ENCODE peak calls at places on chromosomes 7 and 10, in five cellular contexts. L, Z, E, W and B are unnamed samples.

GRCh38 chr7:38179719-38180333 is 1.8 kb downstream of the STARD3NL start:
- DNase-seq in L (no peak), Z (no peak), E (no peak), W (no peak), B (no peak)

GRCh38 chr10:25061711-25062455 is 45.5 kb downstream of the THNSL1 start:
- DNase-seq in L (peak; percentile 47), Z (no peak), E (no peak), W (no peak), B (no peak)

GRCh38 chr7:121269798-121270197 is 59.0 kb upstream of the WNT16 start:
- DNase-seq in L (no peak), Z (no peak), E (no peak), W (no peak), B (no peak)

GRCh38 chr10:73865459-73866442 is 8.6 kb downstream of the CAMK2G start:
- DNase-seq in L (no peak), Z (no peak), E (no peak), W (no peak), B (no peak)

GRCh38 chr7:50730459-50731400 is 52.0 kb downstream of the GRB10 start:
- DNase-seq in L (no peak), Z (no peak), E (no peak), W (no peak), B (no peak)

GRCh38 chr7:24024276-24024675 is 259.7 kb upstream of the NPY start:
- DNase-seq in L (no peak), Z (no peak), E (no peak), W (no peak), B (no peak)

GRCh38 chr7:44403176-44403759 is 77.9 kb upstream of the CAMK2B start:
- DNase-seq in L (no peak), Z (no peak), E (no peak), W (no peak), B (no peak)

GRCh38 chr7:54076619-54077018 is 465.6 kb upstream of the VSTM2A start:
- DNase-seq in L (no peak), Z (no peak), E (no peak), W (no peak), B (no peak)

GRCh38 chr10:28883741-28884443 is 206.6 kb downstream of the BAMBI start:
- DNase-seq in L (peak; percentile 61), Z (no peak), E (no peak), W (no peak), B (no peak)

GRCh38 chr10:35487336-35488034 is 117.7 kb upstream of the GJD4 start:
- DNase-seq in L (no peak), Z (no peak), E (no peak), W (no peak), B (no peak)

GRCh38 chr7:18685961-18686360 is 190.4 kb downstream of the HDAC9 start:
- DNase-seq in L (no peak), Z (no peak), E (no peak), W (no peak), B (peak; percentile 9)

GRCh38 chr10:78502208-78502943 is 468.7 kb downstream of the RPS24 start:
- DNase-seq in L (no peak), Z (no peak), E (no peak), W (no peak), B (no peak)

GRCh38 chr10:21993360-21994001 is 10.0 kb downstream of the DNAJC1 start:
- DNase-seq in L (peak; percentile 41), Z (no peak), E (peak; percentile 26), W (no peak), B (peak; percentile 24)

GRCh38 chr10:121965996-121966395 is 9.0 kb downstream of the NSMCE4A start:
- DNase-seq in L (no peak), Z (no peak), E (no peak), W (no peak), B (no peak)

GRCh38 chr7:107232568-107233090 is 63.8 kb downstream of the HBP1 start:
- DNase-seq in L (no peak), Z (no peak), E (no peak), W (no peak), B (no peak)

GRCh38 chr10:49608166-49608758 is 1.8 kb upstream of the SLC18A3 start:
- DNase-seq in L (no peak), Z (no peak), E (no peak), W (no peak), B (no peak)

GRCh38 chr10:13351340-13351915 is 3.3 kb upstream of the SEPHS1 start:
- DNase-seq in L (no peak), Z (no peak), E (no peak), W (no peak), B (peak; percentile 89)

GRCh38 chr10:84493951-84494848 is 165.8 kb downstream of the CCSER2 start:
- DNase-seq in L (peak; percentile 27), Z (no peak), E (peak; percentile 77), W (peak; percentile 60), B (no peak)

GRCh38 chr10:52883996-52884871 is 111.7 kb upstream of the MBL2 start:
- DNase-seq in L (peak; percentile 68), Z (peak; percentile 74), E (peak; percentile 23), W (peak; percentile 61), B (peak; percentile 88)
- TF ChIP-seq REST in L (no peak), Z (no peak), E (no peak), W (no peak), B (no peak)

GRCh38 chr7:16204953-16205352 is 216.4 kb downstream of the CRPPA start:
- DNase-seq in L (no peak), Z (no peak), E (no peak), W (no peak), B (peak; percentile 51)
- TF ChIP-seq REST in L (no peak), Z (no peak), E (no peak), W (no peak), B (no peak)

DNA sequence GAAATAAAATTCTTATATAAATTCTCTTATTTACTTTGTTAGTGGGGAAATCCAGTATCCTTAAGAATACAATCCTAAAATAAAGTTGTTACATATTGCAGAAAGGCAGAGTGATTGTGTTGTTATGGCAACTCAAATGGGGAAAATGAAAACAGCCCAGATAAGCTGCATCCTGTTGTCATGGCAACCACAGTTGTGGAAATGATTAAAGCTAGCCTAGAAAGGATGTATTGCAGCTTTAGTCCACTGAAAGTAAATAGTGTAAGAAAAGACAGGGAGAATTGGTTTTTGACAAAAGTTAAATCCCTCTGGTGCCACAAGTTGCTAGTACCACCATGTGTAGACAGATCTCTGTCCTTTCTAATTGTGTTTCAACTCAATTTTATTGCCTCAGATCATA is 43.2 kb downstream of the BTRC start:
- DNase-seq in L (peak; percentile 62), Z (peak; percentile 76), E (peak; percentile 6), W (no peak), B (peak; percentile 80)
- TF ChIP-seq REST in L (no peak), Z (no peak), E (no peak), W (no peak), B (no peak)

GRCh38 chr10:9018844-9019173 is 964.3 kb downstream of the GATA3 start:
- DNase-seq in L (no peak), Z (no peak), E (no peak), W (no peak), B (no peak)

GRCh38 chr10:9018161-9018843 is 963.8 kb downstream of the GATA3 start:
- DNase-seq in L (no peak), Z (no peak), E (no peak), W (no peak), B (no peak)

GRCh38 chr10:9028211-9028610 is 973.7 kb downstream of the GATA3 start:
- DNase-seq in L (no peak), Z (no peak), E (no peak), W (no peak), B (no peak)

GRCh38 chr10:9024210-9024609 is 969.7 kb downstream of the GATA3 start:
- DNase-seq in L (no peak), Z (no peak), E (no peak), W (peak; percentile 17), B (no peak)
- TF ChIP-seq REST in L (no peak), Z (no peak), E (no peak), W (no peak), B (no peak)

DNA sequence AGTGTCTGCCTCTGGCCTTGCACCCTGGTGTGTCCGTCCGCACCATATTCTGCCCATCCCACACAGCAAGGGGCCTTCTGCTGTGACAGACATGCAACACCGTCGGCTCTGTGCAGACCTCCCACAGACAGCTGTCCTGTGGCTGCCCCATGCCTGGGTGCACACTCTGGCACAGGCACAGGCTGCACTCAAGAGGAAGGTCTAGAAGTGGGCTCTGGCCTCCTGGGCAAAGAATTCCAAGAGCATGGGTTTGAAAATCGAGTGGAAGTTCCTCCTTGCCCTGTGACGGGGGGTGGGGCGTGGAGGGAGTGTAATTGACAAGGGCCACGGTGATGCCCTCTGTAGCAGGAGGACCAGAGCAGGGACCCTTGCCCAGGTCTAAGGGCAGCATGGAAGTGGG is 4.3 kb upstream of the LOXL4 start:
- DNase-seq in L (no peak), Z (no peak), E (no peak), W (no peak), B (no peak)
- TF ChIP-seq REST in L (no peak), Z (no peak), E (no peak), W (no peak), B (no peak)

GRCh38 chr7:14752301-14752700 is 150.2 kb downstream of the DGKB start:
- DNase-seq in L (no peak), Z (no peak), E (no peak), W (no peak), B (no peak)

GRCh38 chr7:14747701-14748100 is 154.8 kb downstream of the DGKB start:
- DNase-seq in L (no peak), Z (no peak), E (no peak), W (no peak), B (no peak)

GRCh38 chr7:14751461-14751860 is 151.1 kb downstream of the DGKB start:
- DNase-seq in L (no peak), Z (no peak), E (no peak), W (no peak), B (no peak)

GRCh38 chr7:14745076-14745475 is 157.5 kb downstream of the DGKB start:
- DNase-seq in L (no peak), Z (no peak), E (no peak), W (no peak), B (no peak)

GRCh38 chr7:14748461-14748860 is 154.1 kb downstream of the DGKB start:
- DNase-seq in L (no peak), Z (no peak), E (peak; percentile 39), W (no peak), B (no peak)
- TF ChIP-seq REST in L (no peak), Z (peak; percentile 24), E (no peak), W (no peak), B (no peak)